ENCODE peak calls at places on chromosomes 3 and 15, in seven cellular contexts. P is mammary epithelial cell, W is GM12865, K is AG10803, C is tibial artery, R is tibial nerve, B is A549. L is an unnamed sample.

GRCh38 chr3:32500225-32500624 is 2.4 kb downstream of the CMTM6 start:
- DNase-seq in P (no peak), W (no peak), K (no peak), C (no peak), R (no peak), B (no peak), L (no peak)

GRCh38 chr15:51053571-51053970 is 41.1 kb downstream of the TNFAIP8L3 start:
- DNase-seq in P (no peak), W (no peak), K (no peak), C (no peak), R (no peak), B (no peak), L (no peak)

GRCh38 chr3:157148123-157148889 is 11.6 kb downstream of the CCNL1 start:
- DNase-seq in P (no peak), W (peak; percentile 44), K (no peak), C (no peak), R (no peak), B (no peak), L (no peak)

GRCh38 chr3:88985491-88985890 is 121.9 kb upstream of the EPHA3 start:
- DNase-seq in P (no peak), W (no peak), K (peak; percentile 43), C (no peak), R (no peak), B (no peak), L (no peak)

GRCh38 chr3:150238043-150238802 is 169.9 kb upstream of the TSC22D2 start:
- DNase-seq in P (peak; percentile 69), W (no peak), K (no peak), C (no peak), R (no peak), B (no peak), L (no peak)

GRCh38 chr3:133662256-133662773 is 574 bp upstream of the TOPBP1 start:
- DNase-seq in P (peak; percentile 60), W (peak; percentile 56), K (peak; percentile 11), C (no peak), R (no peak), B (no peak), L (peak; percentile 27)

GRCh38 chr3:154886437-154886836 is 193.7 kb upstream of the MME start:
- DNase-seq in P (peak; percentile 94), W (no peak), K (peak; percentile 100), C (no peak), R (no peak), B (no peak), L (peak; percentile 94)

GRCh38 chr3:23807161-23808015 is 1.6 kb downstream of the UBE2E1 start:
- DNase-seq in P (peak; percentile 26), W (peak; percentile 34), K (peak; percentile 44), C (no peak), R (peak; percentile 23), B (no peak), L (peak; percentile 49)

GRCh38 chr3:182516597-182517336 is 276.5 kb upstream of the ATP11B start:
- DNase-seq in P (no peak), W (peak; percentile 60), K (no peak), C (no peak), R (no peak), B (no peak), L (no peak)

GRCh38 chr15:75313116-75313845 is 22.6 kb upstream of the COMMD4 start:
- DNase-seq in P (no peak), W (no peak), K (no peak), C (no peak), R (no peak), B (no peak), L (no peak)

GRCh38 chr15:43404130-43404529 is 33.2 kb downstream of the TUBGCP4 start:
- DNase-seq in P (no peak), W (no peak), K (no peak), C (no peak), R (no peak), B (no peak), L (no peak)

GRCh38 chr15:71899665-71900064 is 89.3 kb downstream of the NR2E3 start:
- DNase-seq in P (no peak), W (no peak), K (no peak), C (no peak), R (no peak), B (no peak), L (no peak)

GRCh38 chr15:90871716-90872480 is 3.5 kb downstream of the FURIN start:
- DNase-seq in P (no peak), W (no peak), K (no peak), C (no peak), R (no peak), B (no peak), L (no peak)

GRCh38 chr15:66294157-66294931 is 976 bp downstream of the DIS3L start:
- DNase-seq in P (peak; percentile 52), W (peak; percentile 58), K (peak; percentile 92), C (no peak), R (peak; percentile 12), B (peak; percentile 67), L (peak; percentile 71)

GRCh38 chr3:112503304-112503972 is 4.2 kb upstream of the BTLA start:
- DNase-seq in P (no peak), W (no peak), K (no peak), C (no peak), R (no peak), B (no peak), L (no peak)

GRCh38 chr3:52714335-52715302 is 8.7 kb downstream of the SPCS1 start:
- DNase-seq in P (no peak), W (no peak), K (no peak), C (no peak), R (no peak), B (no peak), L (no peak)
- TF ChIP-seq CTCF in P (no peak), W (no peak), K (no peak), C (no peak), R (no peak), B (no peak), L (no peak)

GRCh38 chr3:100057716-100058575 is 56.4 kb downstream of the FILIP1L start:
- DNase-seq in P (peak; percentile 22), W (no peak), K (no peak), C (no peak), R (no peak), B (no peak), L (peak; percentile 34)
- H3K4me3 ChIP-seq in P (no peak overlapping the region), W (no peak overlapping the region), K (no peak overlapping the region), C (no peak overlapping the region), R (no peak overlapping the region), B (no peak overlapping the region), L (no peak overlapping the region)

GRCh38 chr3:100090669-100091005 is 23.7 kb downstream of the FILIP1L start:
- DNase-seq in P (no peak), W (no peak), K (no peak), C (no peak), R (no peak), B (no peak), L (no peak)
- TF ChIP-seq CTCF in P (no peak), W (no peak), K (no peak), C (no peak), R (no peak), B (no peak), L (no peak)

DNA sequence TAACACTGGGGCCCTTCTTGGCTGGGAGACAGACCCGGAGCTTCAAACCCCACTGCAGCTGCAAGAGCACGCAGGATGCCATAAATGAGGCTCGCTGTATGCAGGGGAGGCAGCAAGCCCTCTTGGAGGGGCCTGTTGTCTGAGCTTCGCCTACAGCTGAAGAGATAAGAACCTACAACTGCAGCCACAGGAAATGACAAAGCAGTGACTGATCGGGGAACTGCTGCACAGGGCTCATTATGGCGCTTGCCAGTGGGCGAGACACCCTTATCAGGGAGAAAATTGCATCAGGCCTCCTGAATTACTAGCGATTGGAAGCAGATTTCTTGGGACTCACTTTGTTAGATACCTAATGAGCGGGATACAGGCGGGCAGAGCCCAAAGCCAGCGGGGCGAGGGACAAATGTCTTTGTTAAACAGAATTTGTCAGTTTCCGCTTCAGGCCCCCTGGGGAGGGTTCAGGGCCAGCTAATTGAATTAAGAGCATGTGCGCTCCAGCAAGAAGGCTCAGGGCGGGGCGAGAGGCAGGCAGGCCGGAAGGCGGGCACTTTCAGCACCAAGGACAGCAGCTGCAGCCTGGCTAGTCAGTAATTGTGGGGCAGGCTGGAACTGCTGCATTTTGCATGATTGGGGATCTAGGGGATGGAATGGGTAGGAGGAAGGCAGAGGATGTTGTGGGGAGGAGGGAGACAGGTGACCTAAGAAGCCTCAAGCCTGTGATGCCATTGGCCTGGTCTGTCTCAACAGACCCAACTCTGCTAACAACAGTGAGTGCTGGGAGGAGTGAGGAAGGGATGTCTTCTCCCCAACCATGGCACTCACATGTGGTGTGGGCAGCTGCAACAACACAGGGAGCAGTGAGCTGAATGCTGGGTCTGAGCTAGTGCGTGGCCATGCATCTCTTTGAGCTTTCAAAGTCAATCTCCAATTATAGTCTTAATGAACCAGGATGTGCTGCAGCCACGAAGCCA is 55.3 kb downstream of the CCDC33 start:
- DNase-seq in P (peak; percentile 50), W (peak; percentile 81), K (peak; percentile 57), C (peak; percentile 80), R (peak; percentile 73), B (peak; percentile 56), L (peak; percentile 89)
- H3K4me3 ChIP-seq in P (no peak overlapping the region), W (no peak overlapping the region), K (no peak overlapping the region), C (no peak overlapping the region), R (no peak overlapping the region), B (no peak overlapping the region), L (no peak overlapping the region)

DNA sequence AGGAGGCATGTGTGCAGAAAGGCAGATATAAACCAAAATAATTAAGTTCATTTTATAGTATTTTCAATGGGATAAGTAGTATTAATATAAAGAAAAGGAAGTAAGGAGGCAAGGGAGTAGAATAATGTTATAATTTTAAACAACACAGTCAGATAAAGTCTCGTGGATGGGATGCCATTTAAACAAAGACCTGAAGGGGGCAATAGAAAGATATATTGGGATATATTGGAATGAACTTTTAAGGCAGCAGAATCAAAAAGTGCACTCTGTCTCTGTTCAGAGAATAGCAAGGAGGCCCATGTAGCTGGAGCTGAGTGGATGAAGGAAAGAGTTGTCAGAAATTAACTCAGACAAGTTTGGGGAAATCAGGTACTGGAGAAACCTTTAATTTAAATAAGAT is 158.7 kb downstream of the CGGBP1 start:
- DNase-seq in P (no peak), W (no peak), K (no peak), C (no peak), R (no peak), B (no peak), L (no peak)
- TF ChIP-seq CTCF in P (peak; percentile 27), W (peak; percentile 11), K (peak; percentile 23), C (peak; percentile 16), R (no peak), B (no peak), L (no peak)

GRCh38 chr3:49198611-49199230 is 27.3 kb downstream of the KLHDC8B start:
- DNase-seq in P (no peak), W (no peak), K (no peak), C (no peak), R (no peak), B (no peak), L (no peak)
- H3K4me3 ChIP-seq in P (no peak overlapping the region), W (no peak overlapping the region), K (peak overlapping the region; percentile 51), C (peak overlapping the region; percentile 56), R (peak overlapping the region; percentile 30), B (no peak overlapping the region), L (peak overlapping the region; percentile 28)

DNA sequence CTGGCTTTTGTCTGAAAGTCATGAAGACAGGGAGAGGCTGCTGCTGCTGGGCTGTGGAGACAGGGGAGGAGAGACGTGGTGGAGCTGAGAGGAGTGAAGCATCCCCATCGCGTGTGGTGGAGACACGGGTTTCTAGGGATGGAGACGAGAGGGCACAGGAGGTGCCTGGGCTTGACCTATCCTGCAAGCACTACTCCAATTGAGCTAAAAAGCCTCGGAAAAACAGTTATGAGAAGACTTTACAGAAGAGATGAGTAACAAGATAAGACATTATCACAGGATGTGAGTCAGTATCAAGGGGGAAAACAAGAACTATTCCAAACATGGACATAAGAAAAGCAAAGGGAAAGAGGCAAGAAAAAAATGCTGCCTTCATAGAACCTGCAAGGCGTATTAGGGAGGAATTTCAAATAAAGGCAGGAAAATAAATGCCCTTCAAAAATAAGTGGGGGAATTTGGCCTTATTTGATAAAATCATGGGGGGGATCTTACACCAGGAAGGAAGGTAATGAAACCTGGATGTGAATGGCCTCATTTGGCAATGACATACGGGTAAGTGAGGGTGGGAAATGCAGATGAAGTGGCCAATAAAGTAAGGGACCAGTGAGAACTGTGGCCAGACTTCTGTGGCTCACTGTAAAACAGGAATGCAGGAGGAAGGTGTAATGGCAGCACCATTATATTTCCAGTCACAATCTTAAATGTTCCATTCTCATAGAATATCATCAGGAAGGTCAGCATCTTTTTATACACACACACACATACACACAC is 97.9 kb downstream of the PLD1 start:
- DNase-seq in P (peak; percentile 12), W (no peak), K (no peak), C (no peak), R (no peak), B (peak; percentile 7), L (peak; percentile 67)
- TF ChIP-seq CTCF in P (no peak), W (no peak), K (no peak), C (no peak), R (no peak), B (no peak), L (no peak)

L was measured in fibroblast of pulmonary artery.